ENCODE peak calls at places on chromosome 19, in six cellular contexts. Q is effector memory CD4-positive, alpha-beta T cell; J is heart left ventricle; A is adrenal gland; M is A549; O is Caco-2. K is an unnamed sample.

GRCh38 chr19:41999071-41999877 is 5.2 kb upstream of the ATP1A3 start:
- DNase-seq in O (no peak), Q (no peak), M (no peak), J (no peak), A (no peak), K (no peak)

GRCh38 chr19:2236285-2237050 is at the start of the genes PLEKHJ1 and SF3A2:
- DNase-seq in J (peak), A (peak), M (peak), O (peak), Q (peak), K (peak)

GRCh38 chr19:18682807-18683108 is 722 bp upstream of the CRTC1 start:
- DNase-seq in O (no peak), Q (no peak), M (no peak), J (no peak), A (no peak), K (no peak)

GRCh38 chr19:15177269-15178116 is 23.3 kb downstream of the NOTCH3 start:
- DNase-seq in O (peak), Q (peak), J (peak), A (peak), M (peak), K (no peak)

GRCh38 chr19:41886761-41887710 is 4.1 kb downstream of the ARHGEF1 start:
- DNase-seq in O (no peak), A (no peak), J (no peak), M (no peak), Q (peak), K (no peak)

GRCh38 chr19:4620675-4621074 is 18.6 kb upstream of the TNFAIP8L1 start:
- DNase-seq in M (no peak), A (no peak), J (no peak), O (no peak), Q (no peak), K (no peak)

GRCh38 chr19:46192990-46193650 is 36.4 kb upstream of the IGFL1 start:
- DNase-seq in Q (no peak), O (peak), J (no peak), A (peak), M (peak), K (no peak)

GRCh38 chr19:2774953-2775555 is 8.0 kb downstream of the SGTA start:
- DNase-seq in A (peak), M (no peak), J (no peak), Q (no peak), O (no peak), K (no peak)

GRCh38 chr19:17528610-17529009 is 17.2 kb downstream of the PGLS start:
- DNase-seq in M (no peak), Q (no peak), J (no peak), O (no peak), A (no peak), K (no peak)

GRCh38 chr19:18102916-18103542 is 5.5 kb downstream of the MAST3 start:
- DNase-seq in Q (no peak), J (no peak), M (no peak), A (no peak), O (no peak), K (no peak)

GRCh38 chr19:44530777-44531176 is 1.3 kb upstream of the CEACAM20 start:
- DNase-seq in J (no peak), M (no peak), Q (no peak), A (no peak), O (no peak), K (no peak)

GRCh38 chr19:11624064-11624463 is 26.8 kb downstream of the ZNF627 start:
- DNase-seq in M (no peak), Q (no peak), O (no peak), J (no peak), A (no peak), K (no peak)
- H3K4me3 ChIP-seq in M (no peak), Q (no peak), O (peak), J (peak), A (peak), K (no peak)

DNA sequence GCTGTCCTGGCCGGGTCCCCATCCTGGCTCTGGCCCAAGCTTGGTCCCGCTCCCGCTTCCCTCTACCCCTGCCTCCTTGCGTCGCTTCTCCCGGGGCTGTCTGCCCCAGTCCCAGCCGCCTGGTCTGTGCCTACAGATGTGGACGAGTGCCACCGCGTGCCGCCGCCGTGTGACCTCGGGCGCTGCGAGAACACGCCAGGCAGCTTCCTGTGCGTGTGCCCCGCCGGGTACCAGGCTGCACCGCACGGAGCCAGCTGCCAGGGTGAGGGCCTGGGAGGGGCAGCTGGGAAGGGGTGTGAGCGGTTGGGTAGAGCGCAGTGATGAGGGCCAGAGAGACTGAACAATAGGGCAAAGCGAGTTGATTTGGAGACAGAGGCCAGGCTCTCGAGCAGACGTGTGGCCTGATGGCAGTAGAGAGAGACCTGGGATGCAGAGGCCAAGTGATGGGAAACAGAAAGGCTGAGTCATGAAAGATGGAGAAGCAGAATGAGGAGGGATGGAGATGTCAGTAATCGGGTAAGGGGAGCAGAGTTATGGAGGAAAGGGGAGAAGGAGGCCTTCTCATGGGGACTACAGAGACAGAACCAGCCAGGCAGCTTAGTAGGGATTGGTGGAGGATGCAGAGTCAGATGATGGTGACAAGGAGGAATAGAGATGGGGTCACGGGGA is 9.4 kb downstream of the LTBP4 start:
- DNase-seq in Q (peak), A (peak), J (peak), M (no peak), O (no peak), K (no peak)
- H3K4me3 ChIP-seq in Q (peak), A (peak), J (peak), M (no peak), O (no peak), K (peak)

DNA sequence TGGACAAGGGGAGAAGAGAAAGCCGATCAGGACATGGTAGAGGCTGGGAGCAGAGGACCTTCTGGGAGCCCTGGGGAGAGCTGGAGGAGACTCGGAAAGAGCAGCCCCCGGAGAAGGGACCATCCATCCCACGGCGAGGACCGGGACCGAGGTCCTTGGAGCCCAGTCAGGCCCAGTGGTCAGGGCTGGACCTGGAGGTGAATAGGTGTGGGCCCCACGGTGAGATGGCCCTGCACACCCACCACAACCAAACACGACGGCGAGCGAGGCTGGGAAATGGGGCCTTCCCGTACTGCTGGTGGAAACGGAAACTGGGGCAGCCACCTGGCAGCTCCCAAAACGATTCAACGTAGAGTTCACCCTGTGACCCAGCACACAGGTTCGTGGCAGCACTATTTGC is 3.7 kb upstream of the NTN5 start:
- DNase-seq in J (no peak), O (no peak), M (no peak), Q (no peak), A (no peak), K (no peak)
- H3K4me3 ChIP-seq in J (no peak), O (no peak), M (no peak), Q (no peak), A (no peak), K (no peak)

GRCh38 chr19:27876489-27876888 is 1336.5 kb downstream of the UQCRFS1 start:
- DNase-seq in M (no peak), J (no peak), O (no peak), Q (no peak), A (no peak), K (no peak)
- H3K4me3 ChIP-seq in M (no peak), J (no peak), O (no peak), Q (no peak), A (no peak), K (no peak)

GRCh38 chr19:55457683-55458457 is 3.6 kb downstream of the ISOC2 start:
- DNase-seq in O (no peak), M (no peak), Q (no peak), A (no peak), J (no peak), K (no peak)
- H3K4me3 ChIP-seq in O (no peak), M (no peak), Q (no peak), A (no peak), J (no peak), K (no peak)

DNA sequence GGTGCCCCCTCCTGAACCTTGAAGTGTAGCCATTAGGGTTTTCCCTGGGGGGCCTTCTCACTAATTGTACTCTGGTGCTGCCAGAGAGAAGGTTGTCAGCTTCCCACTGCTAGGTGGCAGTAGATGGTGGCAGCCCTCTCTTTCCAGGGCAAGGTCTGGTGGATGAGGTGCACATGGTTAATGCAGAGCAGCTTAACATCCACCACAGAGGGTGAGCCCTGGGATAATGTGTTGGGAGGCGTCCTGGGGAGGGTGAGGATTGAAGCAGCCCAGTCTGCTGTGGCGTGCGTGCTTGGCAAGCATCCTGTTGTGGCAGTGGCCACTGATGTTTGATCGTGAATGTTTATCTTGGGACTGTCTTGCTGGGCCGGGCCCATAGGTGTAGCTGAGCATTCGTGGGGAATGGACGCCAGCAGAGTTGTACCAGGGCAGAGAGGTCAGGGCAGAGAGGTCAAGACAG is 5.8 kb downstream of the EGLN2 start:
- DNase-seq in A (no peak), Q (no peak), M (no peak), O (no peak), J (no peak), K (no peak)
- H3K4me3 ChIP-seq in A (no peak), Q (no peak), M (no peak), O (no peak), J (no peak), K (peak)

DNA sequence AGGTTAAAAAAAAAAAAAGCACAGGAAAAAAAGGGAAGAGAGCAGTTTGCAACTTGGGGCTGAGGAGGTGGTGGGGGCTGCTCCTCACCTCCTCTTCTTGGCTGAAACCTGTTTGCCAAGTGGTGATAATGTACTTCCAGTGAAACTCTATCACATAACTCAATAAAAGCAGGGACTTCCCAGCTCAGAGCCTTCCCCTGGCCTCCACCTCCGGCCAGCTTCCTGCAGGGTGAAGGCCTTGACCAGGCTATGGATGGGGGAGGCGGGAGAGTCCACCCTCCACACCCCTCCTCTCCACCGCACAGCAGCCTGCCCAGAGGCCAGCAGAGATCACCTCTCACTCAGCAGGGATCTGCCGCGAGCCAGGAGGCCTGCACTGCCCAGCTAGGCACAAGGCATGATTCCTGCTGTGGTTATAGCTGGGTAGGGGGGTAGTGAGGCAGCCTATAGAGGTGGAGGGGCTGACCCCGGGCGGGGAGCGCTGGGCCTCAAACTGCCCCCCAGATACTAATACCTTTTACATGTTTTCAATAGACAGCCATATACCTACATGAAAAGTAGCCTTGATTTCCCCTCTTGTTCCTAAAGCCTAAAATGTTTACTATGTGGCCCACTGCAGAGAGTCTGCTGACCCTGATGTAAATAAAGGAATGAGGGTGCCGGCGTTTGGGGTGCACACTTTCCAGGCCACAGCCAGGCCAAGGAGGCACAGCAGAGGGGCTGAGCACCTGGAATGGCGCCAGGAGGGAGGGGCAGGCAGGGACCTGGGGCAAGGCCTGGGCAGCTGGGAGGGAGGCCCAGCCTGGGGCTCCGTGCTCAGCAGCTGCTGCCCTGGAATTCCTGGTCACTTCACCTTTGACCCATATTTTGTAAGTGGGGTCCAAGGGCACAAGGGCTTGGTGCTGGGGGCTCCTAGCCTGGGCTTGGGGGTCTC is 10.3 kb downstream of the ZNF787 start:
- DNase-seq in J (peak), O (no peak), A (peak), M (no peak), Q (no peak), K (peak)
- H3K4me3 ChIP-seq in J (no peak), O (no peak), A (no peak), M (no peak), Q (no peak), K (peak)

DNA sequence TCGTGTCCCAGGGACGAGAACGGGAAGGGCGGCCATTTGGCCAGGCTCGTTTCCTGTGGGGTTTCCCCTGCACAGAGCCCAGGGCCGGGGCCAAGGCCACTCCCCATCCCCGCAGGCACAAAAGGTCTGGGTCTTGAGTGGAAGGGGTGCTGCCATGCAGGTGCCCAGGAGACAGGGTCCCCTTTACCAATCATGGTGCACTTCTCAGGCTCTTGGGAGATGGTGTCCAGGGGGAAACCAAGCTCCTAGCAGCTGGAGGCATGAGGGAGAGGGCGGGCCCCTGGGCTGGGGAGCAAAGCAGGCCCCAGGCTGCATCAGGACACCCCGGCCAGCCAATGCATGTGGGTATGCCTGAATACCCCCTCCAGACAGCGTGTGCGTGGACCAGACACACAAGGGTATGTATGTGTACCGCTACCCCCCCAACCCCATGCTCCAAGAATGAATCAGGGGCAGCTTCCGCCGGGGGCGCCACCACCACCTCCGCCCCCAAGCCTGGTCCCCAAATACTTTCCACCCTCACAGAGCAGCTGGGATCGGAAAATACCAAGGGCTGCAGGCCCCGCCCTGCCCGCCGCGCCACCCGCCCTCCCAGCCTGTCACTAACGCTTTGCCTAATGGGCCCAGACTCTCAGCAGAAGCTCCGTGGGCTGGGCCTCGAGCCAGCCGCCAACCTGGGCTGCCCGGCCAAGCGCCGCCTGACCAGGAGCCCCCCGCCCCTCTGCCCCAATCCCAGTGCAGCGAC is 37.6 kb upstream of the NANOS3 start:
- DNase-seq in Q (peak), M (no peak), A (peak), O (no peak), J (peak), K (no peak)
- H3K4me3 ChIP-seq in Q (peak), M (peak), A (peak), O (no peak), J (peak), K (no peak)